ENCODE peak calls at places on chromosomes 6 and 20, in eight cellular contexts. One of them, this sample, is unnamed.

GRCh38 chr6:169851641-169852503 is 100.5 kb downstream of the ERMARD start:
- DNase-seq in GM10248: no peak
- DNase-seq in SW480: peak
- DNase-seq in stimulated activated CD8-positive, alpha-beta memory T cell treated with anti-CD3 and anti-CD28 coated beads, Interleukin-7, amount 100 ng/mL, for 4 hours: no peak
- DNase-seq in NCI-H1417: no peak
- DNase-seq in cardiac fibroblast: peak
- DNase-seq in LHCN-M2: no peak
- DNase-seq in activated naive CD8-positive, alpha-beta T cell treated with anti-CD3 and anti-CD28 coated beads, Interleukin-2, amount 50 U/mL, for 24 hours: no peak
- DNase-seq in this sample: no peak

GRCh38 chr6:138678168-138678567 is 95.4 kb upstream of the CCDC28A start:
- DNase-seq in GM10248: no peak
- DNase-seq in SW480: no peak
- DNase-seq in stimulated activated CD8-positive, alpha-beta memory T cell treated with anti-CD3 and anti-CD28 coated beads, Interleukin-7, amount 100 ng/mL, for 4 hours: no peak
- DNase-seq in NCI-H1417: no peak
- DNase-seq in cardiac fibroblast: no peak
- DNase-seq in LHCN-M2: no peak
- DNase-seq in activated naive CD8-positive, alpha-beta T cell treated with anti-CD3 and anti-CD28 coated beads, Interleukin-2, amount 50 U/mL, for 24 hours: no peak
- DNase-seq in this sample: no peak

GRCh38 chr6:37141291-37142046 is 28.5 kb upstream of the PIM1 start:
- DNase-seq in GM10248: no peak
- DNase-seq in SW480: peak
- DNase-seq in stimulated activated CD8-positive, alpha-beta memory T cell treated with anti-CD3 and anti-CD28 coated beads, Interleukin-7, amount 100 ng/mL, for 4 hours: no peak
- DNase-seq in NCI-H1417: no peak
- DNase-seq in cardiac fibroblast: peak
- DNase-seq in LHCN-M2: peak
- DNase-seq in activated naive CD8-positive, alpha-beta T cell treated with anti-CD3 and anti-CD28 coated beads, Interleukin-2, amount 50 U/mL, for 24 hours: no peak
- DNase-seq in this sample: no peak

GRCh38 chr20:38270869-38271608 is 10.5 kb upstream of the KIAA1755 start:
- DNase-seq in GM10248: no peak
- DNase-seq in SW480: peak
- DNase-seq in stimulated activated CD8-positive, alpha-beta memory T cell treated with anti-CD3 and anti-CD28 coated beads, Interleukin-7, amount 100 ng/mL, for 4 hours: no peak
- DNase-seq in NCI-H1417: no peak
- DNase-seq in cardiac fibroblast: peak
- DNase-seq in LHCN-M2: peak
- DNase-seq in activated naive CD8-positive, alpha-beta T cell treated with anti-CD3 and anti-CD28 coated beads, Interleukin-2, amount 50 U/mL, for 24 hours: no peak
- DNase-seq in this sample: no peak

GRCh38 chr6:119742188-119742803 is 392.7 kb upstream of the MAN1A1 start:
- DNase-seq in GM10248: peak
- DNase-seq in SW480: peak
- DNase-seq in stimulated activated CD8-positive, alpha-beta memory T cell treated with anti-CD3 and anti-CD28 coated beads, Interleukin-7, amount 100 ng/mL, for 4 hours: peak
- DNase-seq in NCI-H1417: peak
- DNase-seq in cardiac fibroblast: peak
- DNase-seq in LHCN-M2: peak
- DNase-seq in activated naive CD8-positive, alpha-beta T cell treated with anti-CD3 and anti-CD28 coated beads, Interleukin-2, amount 50 U/mL, for 24 hours: peak
- DNase-seq in this sample: no peak

GRCh38 chr6:19804362-19805145 is 32.6 kb upstream of the ID4 start:
- DNase-seq in GM10248: peak
- DNase-seq in SW480: peak
- DNase-seq in stimulated activated CD8-positive, alpha-beta memory T cell treated with anti-CD3 and anti-CD28 coated beads, Interleukin-7, amount 100 ng/mL, for 4 hours: no peak
- DNase-seq in NCI-H1417: peak
- DNase-seq in cardiac fibroblast: peak
- DNase-seq in LHCN-M2: peak
- DNase-seq in activated naive CD8-positive, alpha-beta T cell treated with anti-CD3 and anti-CD28 coated beads, Interleukin-2, amount 50 U/mL, for 24 hours: peak
- DNase-seq in this sample: no peak

GRCh38 chr20:3248167-3248992 is 9.4 kb upstream of the SLC4A11 start:
- DNase-seq in GM10248: no peak
- DNase-seq in SW480: peak
- DNase-seq in stimulated activated CD8-positive, alpha-beta memory T cell treated with anti-CD3 and anti-CD28 coated beads, Interleukin-7, amount 100 ng/mL, for 4 hours: no peak
- DNase-seq in NCI-H1417: no peak
- DNase-seq in cardiac fibroblast: peak
- DNase-seq in LHCN-M2: no peak
- DNase-seq in activated naive CD8-positive, alpha-beta T cell treated with anti-CD3 and anti-CD28 coated beads, Interleukin-2, amount 50 U/mL, for 24 hours: peak
- DNase-seq in this sample: no peak

GRCh38 chr20:60728705-60729104 is 523.4 kb upstream of the CDH4 start:
- DNase-seq in GM10248: no peak
- DNase-seq in SW480: no peak
- DNase-seq in stimulated activated CD8-positive, alpha-beta memory T cell treated with anti-CD3 and anti-CD28 coated beads, Interleukin-7, amount 100 ng/mL, for 4 hours: no peak
- DNase-seq in NCI-H1417: no peak
- DNase-seq in cardiac fibroblast: no peak
- DNase-seq in LHCN-M2: no peak
- DNase-seq in activated naive CD8-positive, alpha-beta T cell treated with anti-CD3 and anti-CD28 coated beads, Interleukin-2, amount 50 U/mL, for 24 hours: no peak
- DNase-seq in this sample: no peak

GRCh38 chr20:9838378-9839295 is at the start of gene PAK5:
- DNase-seq in GM10248: no peak
- DNase-seq in SW480: no peak
- DNase-seq in stimulated activated CD8-positive, alpha-beta memory T cell treated with anti-CD3 and anti-CD28 coated beads, Interleukin-7, amount 100 ng/mL, for 4 hours: no peak
- DNase-seq in NCI-H1417: peak
- DNase-seq in cardiac fibroblast: no peak
- DNase-seq in LHCN-M2: no peak
- DNase-seq in activated naive CD8-positive, alpha-beta T cell treated with anti-CD3 and anti-CD28 coated beads, Interleukin-2, amount 50 U/mL, for 24 hours: no peak
- DNase-seq in this sample: no peak

GRCh38 chr6:150072201-150072600 is 3.3 kb upstream of the ULBP3 start:
- DNase-seq in GM10248: no peak
- DNase-seq in SW480: peak
- DNase-seq in stimulated activated CD8-positive, alpha-beta memory T cell treated with anti-CD3 and anti-CD28 coated beads, Interleukin-7, amount 100 ng/mL, for 4 hours: no peak
- DNase-seq in NCI-H1417: peak
- DNase-seq in cardiac fibroblast: peak
- DNase-seq in LHCN-M2: peak
- DNase-seq in activated naive CD8-positive, alpha-beta T cell treated with anti-CD3 and anti-CD28 coated beads, Interleukin-2, amount 50 U/mL, for 24 hours: peak
- DNase-seq in this sample: no peak

GRCh38 chr20:59664389-59665055 is 60.2 kb downstream of the PHACTR3 start:
- DNase-seq in GM10248: no peak
- DNase-seq in SW480: no peak
- DNase-seq in stimulated activated CD8-positive, alpha-beta memory T cell treated with anti-CD3 and anti-CD28 coated beads, Interleukin-7, amount 100 ng/mL, for 4 hours: no peak
- DNase-seq in NCI-H1417: no peak
- DNase-seq in cardiac fibroblast: no peak
- DNase-seq in LHCN-M2: no peak
- DNase-seq in activated naive CD8-positive, alpha-beta T cell treated with anti-CD3 and anti-CD28 coated beads, Interleukin-2, amount 50 U/mL, for 24 hours: no peak
- DNase-seq in this sample: no peak

GRCh38 chr6:26420607-26421235 is 18.6 kb downstream of the BTN3A1 start:
- DNase-seq in GM10248: peak
- DNase-seq in SW480: peak
- DNase-seq in stimulated activated CD8-positive, alpha-beta memory T cell treated with anti-CD3 and anti-CD28 coated beads, Interleukin-7, amount 100 ng/mL, for 4 hours: no peak
- DNase-seq in NCI-H1417: no peak
- DNase-seq in cardiac fibroblast: peak
- DNase-seq in LHCN-M2: peak
- DNase-seq in activated naive CD8-positive, alpha-beta T cell treated with anti-CD3 and anti-CD28 coated beads, Interleukin-2, amount 50 U/mL, for 24 hours: peak
- DNase-seq in this sample: no peak

GRCh38 chr6:80742481-80742880 is 636.0 kb downstream of the BCKDHB start:
- DNase-seq in GM10248: no peak
- DNase-seq in SW480: peak
- DNase-seq in stimulated activated CD8-positive, alpha-beta memory T cell treated with anti-CD3 and anti-CD28 coated beads, Interleukin-7, amount 100 ng/mL, for 4 hours: no peak
- DNase-seq in NCI-H1417: peak
- DNase-seq in cardiac fibroblast: peak
- DNase-seq in LHCN-M2: peak
- DNase-seq in activated naive CD8-positive, alpha-beta T cell treated with anti-CD3 and anti-CD28 coated beads, Interleukin-2, amount 50 U/mL, for 24 hours: no peak
- DNase-seq in this sample: no peak

GRCh38 chr6:139533573-139534471 is 159.4 kb upstream of the CITED2 start:
- DNase-seq in GM10248: no peak
- DNase-seq in SW480: no peak
- DNase-seq in stimulated activated CD8-positive, alpha-beta memory T cell treated with anti-CD3 and anti-CD28 coated beads, Interleukin-7, amount 100 ng/mL, for 4 hours: no peak
- DNase-seq in NCI-H1417: no peak
- DNase-seq in cardiac fibroblast: peak
- DNase-seq in LHCN-M2: peak
- DNase-seq in activated naive CD8-positive, alpha-beta T cell treated with anti-CD3 and anti-CD28 coated beads, Interleukin-2, amount 50 U/mL, for 24 hours: no peak
- DNase-seq in this sample: no peak

GRCh38 chr6:13014551-13015378 is 298.2 kb downstream of the PHACTR1 start:
- DNase-seq in GM10248: no peak
- DNase-seq in SW480: peak
- DNase-seq in stimulated activated CD8-positive, alpha-beta memory T cell treated with anti-CD3 and anti-CD28 coated beads, Interleukin-7, amount 100 ng/mL, for 4 hours: no peak
- DNase-seq in NCI-H1417: peak
- DNase-seq in cardiac fibroblast: no peak
- DNase-seq in LHCN-M2: no peak
- DNase-seq in activated naive CD8-positive, alpha-beta T cell treated with anti-CD3 and anti-CD28 coated beads, Interleukin-2, amount 50 U/mL, for 24 hours: no peak
- DNase-seq in this sample: no peak

GRCh38 chr6:16760536-16761468 is at the start of gene ATXN1:
- DNase-seq in GM10248: peak
- DNase-seq in SW480: peak
- DNase-seq in stimulated activated CD8-positive, alpha-beta memory T cell treated with anti-CD3 and anti-CD28 coated beads, Interleukin-7, amount 100 ng/mL, for 4 hours: no peak
- DNase-seq in NCI-H1417: peak
- DNase-seq in cardiac fibroblast: peak
- DNase-seq in LHCN-M2: peak
- DNase-seq in activated naive CD8-positive, alpha-beta T cell treated with anti-CD3 and anti-CD28 coated beads, Interleukin-2, amount 50 U/mL, for 24 hours: peak
- DNase-seq in this sample: no peak

GRCh38 chr6:15435468-15435867 is 189.6 kb downstream of the JARID2 start:
- DNase-seq in GM10248: no peak
- DNase-seq in SW480: no peak
- DNase-seq in stimulated activated CD8-positive, alpha-beta memory T cell treated with anti-CD3 and anti-CD28 coated beads, Interleukin-7, amount 100 ng/mL, for 4 hours: no peak
- DNase-seq in NCI-H1417: no peak
- DNase-seq in cardiac fibroblast: no peak
- DNase-seq in LHCN-M2: no peak
- DNase-seq in activated naive CD8-positive, alpha-beta T cell treated with anti-CD3 and anti-CD28 coated beads, Interleukin-2, amount 50 U/mL, for 24 hours: no peak
- DNase-seq in this sample: no peak

GRCh38 chr6:32933661-32934085 is 7.2 kb downstream of the HLA-DMB start:
- DNase-seq in GM10248: peak
- DNase-seq in SW480: peak
- DNase-seq in stimulated activated CD8-positive, alpha-beta memory T cell treated with anti-CD3 and anti-CD28 coated beads, Interleukin-7, amount 100 ng/mL, for 4 hours: peak
- DNase-seq in NCI-H1417: peak
- DNase-seq in cardiac fibroblast: peak
- DNase-seq in LHCN-M2: peak
- DNase-seq in activated naive CD8-positive, alpha-beta T cell treated with anti-CD3 and anti-CD28 coated beads, Interleukin-2, amount 50 U/mL, for 24 hours: peak
- DNase-seq in this sample: peak

GRCh38 chr20:58623579-58624473 is 27.3 kb upstream of the STX16 start:
- DNase-seq in GM10248: no peak
- DNase-seq in SW480: peak
- DNase-seq in stimulated activated CD8-positive, alpha-beta memory T cell treated with anti-CD3 and anti-CD28 coated beads, Interleukin-7, amount 100 ng/mL, for 4 hours: no peak
- DNase-seq in NCI-H1417: peak
- DNase-seq in cardiac fibroblast: peak
- DNase-seq in LHCN-M2: peak
- DNase-seq in activated naive CD8-positive, alpha-beta T cell treated with anti-CD3 and anti-CD28 coated beads, Interleukin-2, amount 50 U/mL, for 24 hours: no peak
- DNase-seq in this sample: no peak

GRCh38 chr6:56490994-56491393 is 151.7 kb downstream of the DST start:
- DNase-seq in GM10248: no peak
- DNase-seq in SW480: no peak
- DNase-seq in stimulated activated CD8-positive, alpha-beta memory T cell treated with anti-CD3 and anti-CD28 coated beads, Interleukin-7, amount 100 ng/mL, for 4 hours: no peak
- DNase-seq in NCI-H1417: no peak
- DNase-seq in cardiac fibroblast: peak
- DNase-seq in LHCN-M2: peak
- DNase-seq in activated naive CD8-positive, alpha-beta T cell treated with anti-CD3 and anti-CD28 coated beads, Interleukin-2, amount 50 U/mL, for 24 hours: no peak
- DNase-seq in this sample: no peak

GRCh38 chr6:26157150-26157837 is 70.1 kb downstream of the HFE start:
- DNase-seq in GM10248: peak
- DNase-seq in SW480: no peak
- DNase-seq in stimulated activated CD8-positive, alpha-beta memory T cell treated with anti-CD3 and anti-CD28 coated beads, Interleukin-7, amount 100 ng/mL, for 4 hours: peak
- DNase-seq in NCI-H1417: peak
- DNase-seq in cardiac fibroblast: no peak
- DNase-seq in LHCN-M2: no peak
- DNase-seq in activated naive CD8-positive, alpha-beta T cell treated with anti-CD3 and anti-CD28 coated beads, Interleukin-2, amount 50 U/mL, for 24 hours: peak
- DNase-seq in this sample: no peak